ENCODE peak calls at places on chromosomes 2 and 18, in ten cellular contexts. E, M, J, A, F, G, Q, P, R and L are unnamed samples.

GRCh38 chr2:124501575-124502152 is 476.6 kb downstream of the CNTNAP5 start:
- DNase-seq in E (no peak), M (no peak), J (no peak), A (no peak), F (no peak), G (no peak), Q (no peak), P (no peak), R (no peak), L (no peak)

GRCh38 chr2:226683196-226683595 is 116.4 kb downstream of the IRS1 start:
- DNase-seq in E (peak), M (no peak), J (no peak), A (no peak), F (no peak), G (no peak), Q (no peak), P (no peak), R (no peak), L (no peak)

GRCh38 chr2:67221266-67221665 is 175.9 kb upstream of the ETAA1 start:
- DNase-seq in E (peak), M (no peak), J (no peak), A (no peak), F (no peak), G (no peak), Q (no peak), P (no peak), R (no peak), L (no peak)

GRCh38 chr2:100940766-100941645 is 61.1 kb upstream of the RPL31 start:
- DNase-seq in E (no peak), M (peak), J (no peak), A (no peak), F (no peak), G (peak), Q (peak), P (no peak), R (no peak), L (no peak)

GRCh38 chr2:201362396-201362795 is 5.3 kb upstream of the FLACC1 start:
- DNase-seq in E (peak), M (no peak), J (no peak), A (no peak), F (no peak), G (no peak), Q (no peak), P (no peak), R (no peak), L (no peak)

GRCh38 chr18:51051105-51051712 is 21.2 kb downstream of the SMAD4 start:
- DNase-seq in E (peak), M (no peak), J (no peak), A (peak), F (no peak), G (no peak), Q (no peak), P (no peak), R (peak), L (no peak)

GRCh38 chr2:43612944-43613343 is 17.1 kb upstream of the THADA start:
- DNase-seq in E (no peak), M (no peak), J (no peak), A (no peak), F (no peak), G (no peak), Q (no peak), P (no peak), R (no peak), L (no peak)

GRCh38 chr18:1846640-1847039 is 724.7 kb downstream of the METTL4 start:
- DNase-seq in E (no peak), M (no peak), J (no peak), A (no peak), F (no peak), G (no peak), Q (no peak), P (no peak), R (no peak), L (no peak)

GRCh38 chr2:148812306-148812705 is 62.7 kb upstream of the KIF5C start:
- DNase-seq in E (peak), M (no peak), J (peak), A (peak), F (peak), G (peak), Q (no peak), P (no peak), R (no peak), L (no peak)

GRCh38 chr2:99852376-99852934 is 289.9 kb downstream of the AFF3 start:
- DNase-seq in E (no peak), M (no peak), J (no peak), A (no peak), F (no peak), G (no peak), Q (no peak), P (no peak), R (no peak), L (no peak)

GRCh38 chr18:76908277-76908676 is 85.9 kb downstream of the ZNF236 start:
- DNase-seq in E (no peak), M (no peak), J (no peak), A (no peak), F (no peak), G (no peak), Q (no peak), P (no peak), R (no peak), L (peak)

GRCh38 chr2:48530033-48530804 is at the start of gene STON1:
- DNase-seq in E (peak), M (peak), J (peak), A (peak), F (peak), G (peak), Q (no peak), P (no peak), R (no peak), L (peak)

GRCh38 chr18:44974174-44974573 is 293.5 kb downstream of the SETBP1 start:
- DNase-seq in E (no peak), M (no peak), J (no peak), A (no peak), F (no peak), G (no peak), Q (no peak), P (no peak), R (no peak), L (no peak)

GRCh38 chr2:96897491-96898134 is 27.7 kb upstream of the SEMA4C start:
- DNase-seq in E (peak), M (no peak), J (no peak), A (no peak), F (no peak), G (no peak), Q (no peak), P (no peak), R (no peak), L (no peak)

GRCh38 chr2:191869178-191869577 is 22.3 kb upstream of the CAVIN2 start:
- DNase-seq in E (peak), M (no peak), J (no peak), A (no peak), F (no peak), G (peak), Q (no peak), P (no peak), R (peak), L (peak)

GRCh38 chr2:200104015-200104414 is 148.6 kb downstream of the MAIP1 start:
- DNase-seq in E (peak), M (no peak), J (no peak), A (no peak), F (no peak), G (no peak), Q (no peak), P (no peak), R (no peak), L (no peak)

GRCh38 chr2:241569831-241570281 is 11.3 kb downstream of the BOK start:
- DNase-seq in E (no peak), M (peak), J (no peak), A (no peak), F (no peak), G (no peak), Q (no peak), P (no peak), R (no peak), L (no peak)

GRCh38 chr18:23824235-23824634 is 135.0 kb downstream of the LAMA3 start:
- DNase-seq in E (peak), M (no peak), J (no peak), A (no peak), F (no peak), G (no peak), Q (no peak), P (no peak), R (no peak), L (no peak)

GRCh38 chr2:60839126-60839813 is 42.1 kb upstream of the REL start:
- DNase-seq in E (no peak), M (no peak), J (no peak), A (no peak), F (no peak), G (no peak), Q (no peak), P (no peak), R (no peak), L (no peak)

GRCh38 chr2:148259674-148260073 is 238.8 kb downstream of the MBD5 start:
- DNase-seq in E (peak), M (no peak), J (no peak), A (no peak), F (no peak), G (no peak), Q (no peak), P (no peak), R (no peak), L (no peak)

GRCh38 chr18:40437517-40437916 is 1517.5 kb upstream of the PIK3C3 start:
- DNase-seq in E (no peak), M (no peak), J (no peak), A (no peak), F (peak), G (no peak), Q (no peak), P (no peak), R (no peak), L (no peak)
- TF ChIP-seq CTCF in E (peak), M (no peak), J (peak), A (no peak), F (no peak), G (no peak), Q (no peak), P (no peak), R (no peak), L (no peak)

GRCh38 chr2:205706769-205707375 is 24.6 kb downstream of the NRP2 start:
- DNase-seq in E (peak), M (no peak), J (no peak), A (no peak), F (peak), G (peak), Q (no peak), P (peak), R (no peak), L (no peak)

GRCh38 chr2:205708231-205708631 is 25.9 kb downstream of the NRP2 start:
- DNase-seq in E (peak), M (no peak), J (no peak), A (no peak), F (peak), G (no peak), Q (no peak), P (no peak), R (no peak), L (no peak)

GRCh38 chr2:205705511-205706397 is 23.5 kb downstream of the NRP2 start:
- DNase-seq in E (no peak), M (no peak), J (no peak), A (no peak), F (no peak), G (no peak), Q (no peak), P (no peak), R (no peak), L (no peak)

GRCh38 chr2:205712508-205712907 is 30.2 kb downstream of the NRP2 start:
- DNase-seq in E (peak), M (no peak), J (no peak), A (no peak), F (no peak), G (no peak), Q (no peak), P (no peak), R (no peak), L (no peak)

GRCh38 chr2:205709319-205709718 is 27.0 kb downstream of the NRP2 start:
- DNase-seq in E (no peak), M (no peak), J (peak), A (no peak), F (no peak), G (no peak), Q (no peak), P (no peak), R (no peak), L (no peak)
- H3K27ac ChIP-seq in E (no peak), M (no peak), J (no peak), A (no peak), F (peak), G (peak), Q (no peak), P (no peak), R (no peak), L (no peak)

DNA sequence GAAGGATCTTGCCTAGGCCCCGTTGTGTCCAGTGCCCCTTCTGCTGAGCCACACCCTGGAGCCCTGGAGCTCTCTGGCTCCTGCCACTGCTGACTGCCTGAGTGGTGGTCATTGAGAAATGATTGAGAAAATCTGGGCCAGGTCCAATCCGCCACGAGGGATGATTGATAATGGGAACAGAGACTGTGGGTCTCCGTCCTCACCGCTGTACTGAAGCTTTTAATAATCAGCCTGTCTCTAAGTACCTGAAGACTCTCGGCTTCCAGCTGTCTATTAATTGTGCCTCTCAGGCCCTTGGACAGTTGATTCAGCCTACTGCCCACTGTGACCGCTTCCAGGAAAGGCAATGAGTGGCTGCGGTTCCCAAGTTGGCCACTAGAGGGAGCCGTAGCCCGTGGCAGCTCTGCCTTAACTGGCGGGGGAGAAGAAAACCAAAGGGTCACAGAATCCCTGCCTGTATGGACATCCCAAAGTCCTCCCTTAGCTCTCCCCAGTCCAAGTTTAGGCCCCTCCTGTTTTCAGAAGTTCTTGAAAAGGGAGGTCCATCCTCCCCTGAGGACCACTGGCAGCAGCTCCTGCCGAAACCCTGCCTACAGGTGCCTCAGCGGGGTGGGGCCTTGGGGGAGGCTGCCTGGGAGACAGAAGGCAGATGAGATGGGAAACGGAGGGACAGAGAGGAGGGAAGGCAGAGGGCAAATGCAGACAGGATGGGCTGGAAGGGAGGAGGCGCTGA is 213.6 kb downstream of the TNS1 start:
- DNase-seq in E (peak), M (peak), J (peak), A (peak), F (peak), G (peak), Q (peak), P (peak), R (peak), L (peak)
- TF ChIP-seq POLR2A in E (peak), M (no peak), J (no peak), A (no peak), F (no peak), G (no peak), Q (no peak), P (no peak), R (no peak), L (no peak)

DNA sequence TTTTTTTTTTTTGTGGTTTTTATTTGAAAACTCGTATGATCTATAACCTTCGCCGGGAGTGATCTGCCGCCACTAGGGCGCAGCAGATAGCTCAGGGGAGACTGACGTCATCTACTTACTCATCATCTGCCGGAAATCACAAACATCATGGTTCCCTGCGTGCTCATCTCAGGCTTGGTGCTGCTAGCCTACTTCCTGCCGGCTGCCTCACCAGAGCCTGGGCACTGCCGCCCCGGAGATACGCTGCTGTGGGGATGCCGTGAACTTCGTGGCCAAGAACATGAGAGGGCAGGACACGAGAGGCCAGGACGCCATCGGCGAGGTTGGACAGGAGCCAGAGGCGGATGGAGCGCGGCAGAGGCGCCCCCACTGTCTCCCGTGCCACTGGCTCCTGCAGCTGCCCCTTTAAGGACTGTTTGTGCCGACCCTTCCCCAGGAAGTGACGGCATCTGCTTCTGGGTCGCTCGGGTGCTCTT is 68.8 kb downstream of the DOK6 start:
- DNase-seq in E (no peak), M (no peak), J (peak), A (no peak), F (no peak), G (no peak), Q (no peak), P (no peak), R (peak), L (no peak)
- TF ChIP-seq CTCF in E (peak), M (no peak), J (no peak), A (no peak), F (peak), G (no peak), Q (no peak), P (no peak), R (no peak), L (no peak)

GRCh38 chr2:28088970-28089369 is 198.4 kb downstream of the BABAM2 start:
- DNase-seq in E (peak), M (no peak), J (no peak), A (no peak), F (no peak), G (no peak), Q (no peak), P (no peak), R (no peak), L (no peak)
- H3K27ac ChIP-seq in E (no peak), M (no peak), J (no peak), A (no peak), F (no peak), G (no peak), Q (no peak), P (no peak), R (no peak), L (no peak)

DNA sequence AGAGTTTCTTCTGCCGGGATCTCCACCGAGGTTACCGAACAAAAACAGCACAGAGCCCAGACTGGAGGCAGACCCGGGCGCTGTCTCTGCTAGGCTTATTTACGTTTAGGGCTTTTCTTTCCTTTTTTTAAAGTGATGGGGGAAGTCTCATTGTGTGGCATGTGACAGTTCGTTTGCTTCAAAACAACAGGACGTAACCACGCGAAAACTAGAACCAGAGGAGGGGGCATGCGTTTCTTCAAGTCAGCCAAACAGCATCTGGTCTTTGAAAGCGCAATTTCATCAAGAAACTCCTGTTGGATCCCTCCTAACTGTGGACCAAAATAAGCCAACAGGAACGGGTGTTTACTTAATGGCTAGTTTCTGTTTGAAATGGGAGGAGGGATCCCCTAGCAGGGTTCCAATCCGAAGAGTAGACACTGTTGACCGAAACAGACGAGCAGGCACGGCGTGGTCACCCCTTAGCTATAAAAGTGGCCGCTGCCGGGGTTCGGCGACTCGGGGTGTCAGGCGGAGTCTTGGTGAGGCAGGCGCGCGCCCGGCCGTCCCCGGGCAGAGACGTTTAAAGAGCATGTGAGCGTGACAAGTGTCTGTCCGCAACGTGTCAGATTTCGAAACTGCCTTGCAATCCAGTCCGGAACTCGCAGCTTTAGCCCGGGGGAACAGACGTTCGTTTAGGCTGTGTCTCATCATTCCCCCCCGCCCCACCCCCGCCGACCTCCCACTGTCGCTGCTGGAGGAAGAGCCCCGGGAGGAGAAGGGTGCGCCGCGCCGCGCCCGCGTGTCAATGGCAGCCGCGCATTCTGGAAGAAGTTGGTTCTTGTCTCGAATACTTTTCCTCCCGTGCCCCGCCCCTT is 899 bp upstream of the TGIF1 start:
- DNase-seq in E (peak), M (peak), J (peak), A (peak), F (peak), G (peak), Q (peak), P (peak), R (peak), L (peak)
- TF ChIP-seq POLR2A in E (peak), M (peak), J (peak), A (peak), F (peak), G (peak), Q (peak), P (peak), R (no peak), L (peak)

DNA sequence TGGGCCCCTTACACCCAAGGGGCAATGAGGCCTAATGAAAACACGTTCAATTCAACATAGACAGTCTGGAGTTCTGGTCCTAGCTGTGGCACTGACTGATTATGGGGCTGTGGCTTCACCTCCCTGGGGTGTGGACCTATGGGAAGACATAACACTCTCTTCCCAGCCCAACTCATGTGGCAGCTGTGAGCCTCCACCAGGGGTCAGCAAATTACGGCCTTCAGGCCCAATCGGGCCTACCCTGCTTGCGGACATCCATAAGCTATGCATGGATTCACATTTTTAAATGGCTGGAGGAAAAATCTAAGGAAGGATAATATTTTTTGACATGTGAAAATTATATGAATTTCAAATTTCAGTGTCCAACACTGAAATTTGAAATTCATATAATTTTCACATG is 101.3 kb downstream of the LOXHD1 start:
- DNase-seq in E (peak), M (no peak), J (peak), A (no peak), F (peak), G (no peak), Q (no peak), P (no peak), R (peak), L (no peak)
- TF ChIP-seq CTCF in E (peak), M (no peak), J (peak), A (no peak), F (peak), G (no peak), Q (no peak), P (no peak), R (peak), L (peak)

GRCh38 chr18:9066817-9067306 is 35.6 kb upstream of the NDUFV2 start:
- DNase-seq in E (no peak), M (no peak), J (no peak), A (no peak), F (no peak), G (peak), Q (no peak), P (no peak), R (no peak), L (peak)
- H3K27ac ChIP-seq in E (no peak), M (no peak), J (no peak), A (no peak), F (no peak), G (peak), Q (no peak), P (no peak), R (no peak), L (no peak)

DNA sequence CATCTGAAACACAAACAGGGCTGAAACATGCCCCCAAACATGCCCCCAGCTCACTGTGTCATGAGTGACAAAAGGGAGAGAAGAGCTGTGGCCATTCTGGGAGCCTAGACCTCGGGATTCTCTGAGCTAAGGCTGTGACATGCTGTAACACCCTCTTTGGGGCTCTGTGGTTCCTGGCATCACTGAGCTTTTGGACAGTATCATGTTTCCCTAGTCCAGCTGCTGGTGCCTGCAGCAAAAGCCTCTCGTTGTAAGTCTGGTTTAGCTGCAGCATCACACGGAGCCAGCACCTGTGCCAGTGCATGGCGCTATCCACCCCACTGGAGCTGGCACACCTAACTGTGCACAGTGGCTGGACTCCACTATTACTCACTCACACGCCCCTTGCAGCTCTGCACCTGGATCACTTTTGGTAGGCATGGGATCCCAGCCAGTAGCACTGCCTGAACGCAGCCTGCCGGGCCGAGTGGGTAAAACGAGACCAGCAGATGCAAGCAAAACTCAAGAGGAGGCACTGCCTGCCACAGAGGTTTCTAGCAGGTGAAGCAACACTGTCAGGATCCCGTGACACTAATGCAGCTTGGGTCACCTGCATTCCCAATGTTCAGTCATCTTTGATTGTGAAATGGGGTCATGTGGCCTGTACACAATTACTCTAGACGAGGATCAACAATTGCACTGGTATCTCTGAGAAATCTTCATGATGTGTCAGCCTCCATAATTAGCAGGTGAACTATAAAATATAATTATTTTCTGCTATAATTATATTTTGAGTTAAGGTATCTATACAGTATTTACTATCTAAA is 547.2 kb downstream of the ZNF804A start:
- DNase-seq in E (no peak), M (no peak), J (no peak), A (no peak), F (no peak), G (no peak), Q (no peak), P (no peak), R (no peak), L (no peak)
- TF ChIP-seq POLR2A in E (no peak), M (no peak), J (no peak), A (no peak), F (no peak), G (no peak), Q (no peak), P (no peak), R (no peak), L (no peak)